ENCODE peak calls at places on chromosomes 5 and 9, in six cellular contexts. One of them, this sample, is unnamed.

GRCh38 chr9:12708562-12709298 is 15.5 kb downstream of the TYRP1 start:
- DNase-seq in HCEC 1CT: peak; percentile 83
- DNase-seq in neural crest cell: no peak
- DNase-seq in nucleus accumbens: no peak
- DNase-seq in NB4: peak; percentile 41
- DNase-seq in stimulated activated CD4-positive, alpha-beta T cell treated with anti-CD3 and anti-CD28 coated beads, Interleukin-15, amount 100 ng/mL, for 1 hour: no peak
- DNase-seq in this sample: peak; percentile 83

GRCh38 chr5:136734638-136735037 is 369.3 kb upstream of the TRPC7 start:
- DNase-seq in HCEC 1CT: no peak
- DNase-seq in neural crest cell: no peak
- DNase-seq in nucleus accumbens: no peak
- DNase-seq in NB4: no peak
- DNase-seq in stimulated activated CD4-positive, alpha-beta T cell treated with anti-CD3 and anti-CD28 coated beads, Interleukin-15, amount 100 ng/mL, for 1 hour: no peak
- DNase-seq in this sample: no peak

GRCh38 chr5:56845904-56846479 is 30.6 kb downstream of the MAP3K1 start:
- DNase-seq in HCEC 1CT: no peak
- DNase-seq in neural crest cell: no peak
- DNase-seq in nucleus accumbens: no peak
- DNase-seq in NB4: no peak
- DNase-seq in stimulated activated CD4-positive, alpha-beta T cell treated with anti-CD3 and anti-CD28 coated beads, Interleukin-15, amount 100 ng/mL, for 1 hour: no peak
- DNase-seq in this sample: no peak

GRCh38 chr9:4550777-4551476 is 60.7 kb downstream of the SLC1A1 start:
- DNase-seq in HCEC 1CT: no peak
- DNase-seq in neural crest cell: no peak
- DNase-seq in nucleus accumbens: no peak
- DNase-seq in NB4: no peak
- DNase-seq in stimulated activated CD4-positive, alpha-beta T cell treated with anti-CD3 and anti-CD28 coated beads, Interleukin-15, amount 100 ng/mL, for 1 hour: no peak
- DNase-seq in this sample: peak; percentile 26

GRCh38 chr9:94743035-94743954 is 16.8 kb downstream of the AOPEP start:
- DNase-seq in HCEC 1CT: no peak
- DNase-seq in neural crest cell: no peak
- DNase-seq in nucleus accumbens: no peak
- DNase-seq in NB4: no peak
- DNase-seq in stimulated activated CD4-positive, alpha-beta T cell treated with anti-CD3 and anti-CD28 coated beads, Interleukin-15, amount 100 ng/mL, for 1 hour: no peak
- DNase-seq in this sample: peak; percentile 83

GRCh38 chr5:120258123-120258522 is 206.0 kb upstream of the PRR16 start:
- DNase-seq in HCEC 1CT: peak; percentile 17
- DNase-seq in neural crest cell: no peak
- DNase-seq in nucleus accumbens: no peak
- DNase-seq in NB4: peak; percentile 90
- DNase-seq in stimulated activated CD4-positive, alpha-beta T cell treated with anti-CD3 and anti-CD28 coated beads, Interleukin-15, amount 100 ng/mL, for 1 hour: no peak
- DNase-seq in this sample: peak; percentile 36

GRCh38 chr9:90331826-90332575 is 310.6 kb downstream of the DIRAS2 start:
- DNase-seq in HCEC 1CT: peak; percentile 56
- DNase-seq in neural crest cell: no peak
- DNase-seq in nucleus accumbens: no peak
- DNase-seq in NB4: no peak
- DNase-seq in stimulated activated CD4-positive, alpha-beta T cell treated with anti-CD3 and anti-CD28 coated beads, Interleukin-15, amount 100 ng/mL, for 1 hour: no peak
- DNase-seq in this sample: peak; percentile 41

GRCh38 chr5:90142531-90142930 is 267.0 kb downstream of the CETN3 start:
- DNase-seq in HCEC 1CT: no peak
- DNase-seq in neural crest cell: no peak
- DNase-seq in nucleus accumbens: no peak
- DNase-seq in NB4: no peak
- DNase-seq in stimulated activated CD4-positive, alpha-beta T cell treated with anti-CD3 and anti-CD28 coated beads, Interleukin-15, amount 100 ng/mL, for 1 hour: no peak
- DNase-seq in this sample: no peak

GRCh38 chr9:10062629-10063395 is 550.0 kb downstream of the PTPRD start:
- DNase-seq in HCEC 1CT: peak; percentile 56
- DNase-seq in neural crest cell: no peak
- DNase-seq in nucleus accumbens: no peak
- DNase-seq in NB4: no peak
- DNase-seq in stimulated activated CD4-positive, alpha-beta T cell treated with anti-CD3 and anti-CD28 coated beads, Interleukin-15, amount 100 ng/mL, for 1 hour: no peak
- DNase-seq in this sample: peak; percentile 70